ENCODE peak calls at places on chromosomes 12 and 14, in six cellular contexts. N, A, P, T, V and W are unnamed samples.

GRCh38 chr12:22529281-22530060 is 14.9 kb downstream of the C2CD5 start:
- DNase-seq in T (no peak), A (peak), V (no peak), P (peak), N (no peak), W (peak)

GRCh38 chr12:108855284-108856169 is 1.9 kb downstream of the SSH1 start:
- DNase-seq in V (no peak), T (no peak), P (peak), N (no peak), A (peak), W (peak)

GRCh38 chr12:80186727-80187217 is 87.4 kb downstream of the OTOGL start:
- DNase-seq in T (peak), P (peak), A (peak), V (no peak), N (peak), W (peak)

GRCh38 chr14:104252256-104253215 is 114.1 kb downstream of the KIF26A start:
- DNase-seq in N (peak), P (no peak), V (no peak), T (no peak), A (no peak), W (no peak)

GRCh38 chr12:89962648-89963047 is 254.0 kb upstream of the ATP2B1 start:
- DNase-seq in T (no peak), V (no peak), P (no peak), N (no peak), A (no peak), W (no peak)

GRCh38 chr12:29164477-29165163 is 15.5 kb downstream of the FAR2 start:
- DNase-seq in N (no peak), A (peak), P (peak), V (no peak), T (no peak), W (peak)

GRCh38 chr12:131905081-131905639 is 10.7 kb downstream of the ULK1 start:
- DNase-seq in A (no peak), V (no peak), P (no peak), T (no peak), N (no peak), W (no peak)

GRCh38 chr14:33949051-33950037 is 1.5 kb downstream of the EGLN3 start:
- DNase-seq in V (no peak), A (no peak), N (no peak), T (no peak), P (peak), W (peak)

GRCh38 chr12:51672334-51672733 is 81.3 kb downstream of the SCN8A start:
- DNase-seq in P (peak), V (no peak), N (no peak), T (no peak), A (peak), W (no peak)

GRCh38 chr14:89303452-89304435 is 113.3 kb downstream of the FOXN3 start:
- DNase-seq in P (peak), N (no peak), T (no peak), A (peak), V (no peak), W (peak)

GRCh38 chr12:42790761-42791151 is 201.2 kb upstream of the PRICKLE1 start:
- DNase-seq in T (no peak), P (peak), N (no peak), A (peak), V (no peak), W (peak)

GRCh38 chr14:23727566-23728335 is 91.6 kb downstream of the DHRS2 start:
- DNase-seq in N (peak), A (peak), P (peak), V (no peak), T (no peak), W (peak)

GRCh38 chr14:26448181-26448855 is 149.5 kb downstream of the NOVA1 start:
- DNase-seq in V (no peak), A (no peak), N (peak), T (no peak), P (peak), W (no peak)

GRCh38 chr12:72872986-72873385 is 600.8 kb downstream of the TRHDE start:
- DNase-seq in A (no peak), P (no peak), T (no peak), N (peak), V (no peak), W (no peak)

GRCh38 chr12:93050026-93050747 is 121.1 kb upstream of the EEA1 start:
- DNase-seq in A (peak), N (no peak), V (no peak), P (peak), T (no peak), W (no peak)
- H2BK15ac ChIP-seq in A (peak), N (no peak), V (peak), P (no peak), T (no peak), W (no peak)

GRCh38 chr12:40224439-40225291 is at the start of gene LRRK2:
- DNase-seq in V (no peak), N (peak), A (peak), P (peak), T (peak), W (peak)
- H4K8ac ChIP-seq in V (peak), N (no peak), A (peak), P (no peak), T (no peak), W (peak)

DNA sequence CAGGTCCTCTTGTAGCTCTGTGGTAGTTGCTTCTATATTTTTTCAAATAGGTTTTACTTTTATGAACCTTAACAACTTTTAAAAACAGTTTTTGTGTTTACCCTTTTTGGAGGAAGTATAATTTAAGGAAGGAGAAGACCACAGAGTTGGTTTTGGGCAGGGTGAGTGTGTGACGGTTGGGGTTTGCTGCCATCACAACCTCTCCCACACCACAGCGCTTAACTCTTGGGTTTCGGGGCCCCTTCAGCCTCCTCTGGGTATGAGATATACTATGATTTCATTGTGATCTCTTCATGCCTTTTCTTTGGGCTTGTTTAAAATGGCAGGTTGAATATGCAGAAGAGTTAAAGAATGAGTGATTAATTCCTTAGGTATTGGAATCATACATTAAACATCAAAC is 228.7 kb upstream of the CRY1 start:
- DNase-seq in P (no peak), N (no peak), V (no peak), T (no peak), A (no peak), W (no peak)
- H2BK15ac ChIP-seq in P (no peak), N (no peak), V (no peak), T (no peak), A (no peak), W (no peak)

GRCh38 chr12:48105867-48106563 is at the start of gene SENP1:
- DNase-seq in V (peak), A (peak), T (peak), P (peak), N (peak), W (peak)
- H4K8ac ChIP-seq in V (peak), A (peak), T (no peak), P (peak), N (peak), W (peak)

DNA sequence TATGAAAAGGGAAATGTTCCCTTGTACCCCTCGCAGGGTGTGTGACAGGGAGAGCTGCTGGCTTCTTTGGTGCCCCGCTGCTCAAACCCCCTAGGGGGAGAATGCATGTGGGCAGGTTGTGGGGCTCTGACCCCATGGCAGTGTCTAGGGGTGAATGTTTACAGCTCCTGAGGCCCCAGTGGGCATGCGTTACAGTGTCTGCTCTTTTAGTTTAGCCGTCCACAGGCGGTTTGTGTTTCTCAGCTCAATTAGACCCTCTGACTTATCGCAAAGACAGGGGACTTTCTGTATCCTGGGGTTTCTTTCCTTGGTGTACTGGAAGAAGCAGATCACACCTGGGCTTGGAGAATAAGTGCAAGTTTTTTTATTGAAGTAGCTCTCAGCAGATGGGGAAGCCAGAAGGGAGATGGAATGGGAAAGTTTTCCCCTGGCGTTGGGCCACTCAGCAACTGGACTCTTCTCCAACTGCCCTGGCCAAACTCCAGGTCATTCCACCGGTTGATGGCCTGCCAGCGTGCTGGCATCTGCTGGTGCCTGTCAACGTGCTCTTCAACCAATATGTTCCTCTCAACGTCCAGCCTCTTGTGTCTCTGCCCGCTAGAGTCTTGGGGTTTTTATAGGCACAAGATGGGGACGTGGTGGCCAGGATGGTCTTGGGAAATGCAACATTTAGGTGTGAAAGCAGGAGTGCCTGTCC is 720.9 kb downstream of the FSCB start:
- DNase-seq in V (no peak), A (no peak), T (no peak), P (no peak), N (no peak), W (no peak)
- H2BK15ac ChIP-seq in V (no peak), A (no peak), T (no peak), P (no peak), N (no peak), W (no peak)

GRCh38 chr12:27164330-27165045 is 79.6 kb upstream of the STK38L start:
- DNase-seq in N (no peak), A (no peak), T (no peak), P (no peak), V (no peak), W (no peak)

GRCh38 chr12:27163894-27164293 is 80.2 kb upstream of the STK38L start:
- DNase-seq in P (no peak), A (no peak), T (no peak), V (no peak), N (no peak), W (no peak)

GRCh38 chr12:27163048-27163715 is 80.8 kb upstream of the C12orf71 start:
- DNase-seq in P (peak), T (no peak), N (peak), V (no peak), A (peak), W (no peak)

GRCh38 chr12:27161458-27162228 is 79.3 kb upstream of the C12orf71 start:
- DNase-seq in T (no peak), N (no peak), V (no peak), P (no peak), A (no peak), W (no peak)

DNA sequence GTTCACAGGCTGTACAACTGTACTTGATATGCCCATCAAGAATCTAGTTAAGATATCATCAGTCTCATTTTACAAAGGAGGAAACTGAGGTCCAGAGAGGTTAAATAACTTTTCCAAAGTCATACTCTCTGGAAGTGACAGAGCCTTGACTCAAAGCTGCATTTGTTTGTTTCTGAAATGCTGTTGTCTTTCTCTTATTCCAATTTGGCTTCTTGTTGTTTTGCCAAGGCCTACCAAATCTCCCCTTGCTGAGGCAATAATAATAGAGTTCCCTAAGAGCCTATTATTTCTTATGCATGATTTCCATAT is 79.8 kb upstream of the C12orf71 start:
- DNase-seq in A (no peak), T (no peak), P (no peak), V (no peak), N (no peak), W (no peak)
- H4K8ac ChIP-seq in A (no peak), T (no peak), P (no peak), V (no peak), N (no peak), W (no peak)

GRCh38 chr14:69794791-69795190 is 2.2 kb downstream of the SLC10A1 start:
- DNase-seq in N (no peak), T (no peak), V (no peak), A (no peak), P (no peak), W (no peak)
- H2BK15ac ChIP-seq in N (no peak), T (no peak), V (no peak), A (no peak), P (no peak), W (no peak)

GRCh38 chr14:65290830-65291229 is 121.7 kb upstream of the FUT8 start:
- DNase-seq in A (peak), V (no peak), P (no peak), N (no peak), T (no peak), W (peak)

GRCh38 chr14:65291561-65291960 is 121.0 kb upstream of the FUT8 start:
- DNase-seq in A (no peak), T (no peak), P (no peak), V (no peak), N (no peak), W (no peak)

GRCh38 chr14:65282909-65283253 is 129.6 kb upstream of the FUT8 start:
- DNase-seq in V (no peak), T (no peak), N (no peak), P (no peak), A (no peak), W (no peak)

GRCh38 chr14:65286443-65286842 is 126.1 kb upstream of the FUT8 start:
- DNase-seq in N (no peak), P (no peak), T (no peak), A (no peak), V (no peak), W (no peak)

GRCh38 chr14:65287264-65288131 is 125.0 kb upstream of the FUT8 start:
- DNase-seq in N (peak), P (no peak), A (no peak), V (no peak), T (no peak), W (no peak)
- H4K8ac ChIP-seq in N (no peak), P (no peak), A (no peak), V (no peak), T (no peak), W (no peak)